ENCODE peak calls at places on chromosome 21, in seven cellular contexts. L is H9, Z is neuronal stem cell, O is IMR-90, U is mesenchymal stem cell, V is trophoblast cell, N is H1. T is an unnamed sample.

GRCh38 chr21:25838809-25839208 is 104.0 kb downstream of the GABPA start:
- DNase-seq in L (no peak), O (peak), U (no peak), Z (no peak), V (no peak), N (no peak), T (no peak)

GRCh38 chr21:30102881-30103280 is 63.7 kb downstream of the CLDN17 start:
- DNase-seq in L (no peak), Z (peak), O (no peak), U (no peak), V (no peak), N (no peak), T (no peak)

GRCh38 chr21:46411236-46411635 is 47.5 kb upstream of the DIP2A start:
- DNase-seq in N (no peak), U (no peak), L (peak), V (no peak), O (no peak), Z (no peak), T (no peak)

GRCh38 chr21:20570824-20571232 is 427.4 kb upstream of the NCAM2 start:
- DNase-seq in Z (peak), O (no peak), N (peak), L (peak), U (peak), V (no peak), T (peak)

GRCh38 chr21:21612446-21612845 is 614.2 kb downstream of the NCAM2 start:
- DNase-seq in L (peak), O (peak), U (peak), N (no peak), Z (peak), V (peak), T (peak)

GRCh38 chr21:38597436-38597835 is 99.2 kb upstream of the ERG start:
- DNase-seq in L (no peak), O (no peak), Z (no peak), V (no peak), U (peak), N (no peak), T (no peak)

GRCh38 chr21:26070121-26070520 is 100.4 kb downstream of the APP start:
- DNase-seq in O (no peak), Z (no peak), V (no peak), L (no peak), N (no peak), U (no peak), T (no peak)

GRCh38 chr21:14273736-14274538 is 58.0 kb downstream of the RBM11 start:
- DNase-seq in N (peak), L (peak), V (peak), U (no peak), O (no peak), Z (no peak), T (peak)

GRCh38 chr21:45969921-45970673 is 11.5 kb upstream of the COL6A1 start:
- DNase-seq in U (no peak), V (no peak), N (no peak), O (no peak), L (no peak), Z (no peak), T (no peak)

GRCh38 chr21:46392921-46393320 is 65.8 kb upstream of the DIP2A start:
- DNase-seq in Z (no peak), L (no peak), U (no peak), V (no peak), O (peak), N (no peak), T (no peak)

GRCh38 chr21:29403922-29404538 is 105.3 kb downstream of the BACH1 start:
- DNase-seq in Z (no peak), U (no peak), V (no peak), L (no peak), N (no peak), O (no peak), T (no peak)

GRCh38 chr21:17613242-17613676 is 558 bp upstream of the BTG3 start:
- DNase-seq in N (no peak), U (peak), Z (peak), L (no peak), O (no peak), V (no peak), T (no peak)

GRCh38 chr21:21137986-21138385 is 139.8 kb downstream of the NCAM2 start:
- DNase-seq in L (no peak), V (peak), Z (no peak), N (no peak), U (peak), O (peak), T (peak)

GRCh38 chr21:46404306-46404705 is 54.4 kb upstream of the DIP2A start:
- DNase-seq in O (no peak), L (no peak), Z (no peak), N (no peak), U (no peak), V (no peak), T (no peak)

GRCh38 chr21:45982256-45982757 is 737 bp downstream of the COL6A1 start:
- DNase-seq in U (no peak), V (no peak), O (no peak), N (peak), Z (no peak), L (no peak), T (no peak)

GRCh38 chr21:15363921-15364320 is 299.1 kb upstream of the NRIP1 start:
- DNase-seq in N (no peak), L (no peak), O (no peak), V (no peak), U (no peak), Z (no peak), T (no peak)

GRCh38 chr21:25733859-25734653 is 648 bp downstream of the ATP5PF start:
- DNase-seq in N (no peak), L (no peak), V (no peak), U (peak), Z (no peak), O (peak), T (peak)

GRCh38 chr21:30634906-30635305 is at the start of gene KRTAP20-2:
- DNase-seq in O (no peak), Z (no peak), U (no peak), N (no peak), V (no peak), L (no peak), T (no peak)

DNA sequence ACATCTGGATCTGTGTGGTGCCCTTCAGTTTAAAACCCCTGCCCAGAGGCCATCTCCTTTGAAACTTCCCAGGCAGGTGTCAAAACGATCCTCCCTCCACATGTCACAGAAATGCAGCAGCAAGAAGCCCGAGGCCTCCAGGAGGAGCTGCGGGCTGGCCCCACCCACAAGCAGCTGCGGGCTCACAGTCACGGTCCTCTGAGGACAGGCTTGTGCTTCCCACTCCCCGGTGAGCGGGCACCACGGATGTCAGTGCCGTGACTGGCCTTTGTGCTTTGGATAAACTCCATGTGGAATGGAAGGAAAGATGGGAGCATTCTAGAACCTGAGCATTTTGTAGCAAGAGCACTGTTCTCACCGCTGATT is 65.8 kb downstream of the SIK1 start:
- DNase-seq in N (no peak), V (peak), U (no peak), O (peak), L (no peak), Z (no peak), T (peak)
- H3K9ac ChIP-seq in N (no peak), V (no peak), U (peak), O (peak), L (no peak), Z (no peak), T (no peak)

GRCh38 chr21:31873696-31874599 is 1.1 kb downstream of the HUNK start:
- DNase-seq in L (peak), Z (peak), N (peak), U (peak), V (no peak), O (peak), T (peak)
- H2AK5ac ChIP-seq in L (no peak), Z (peak), N (peak), U (no peak), V (no peak), O (peak), T (no peak)

GRCh38 chr21:36909901-36910561 is 56.4 kb downstream of the HLCS start:
- DNase-seq in L (no peak), Z (no peak), U (peak), V (peak), N (no peak), O (peak), T (no peak)

GRCh38 chr21:36913247-36914169 is 53.0 kb downstream of the HLCS start:
- DNase-seq in O (peak), U (no peak), L (no peak), N (no peak), Z (no peak), V (no peak), T (no peak)

GRCh38 chr21:36910581-36911307 is 55.7 kb downstream of the HLCS start:
- DNase-seq in O (peak), Z (no peak), V (no peak), N (no peak), U (peak), L (no peak), T (no peak)

GRCh38 chr21:36908260-36908908 is 58.1 kb downstream of the HLCS start:
- DNase-seq in L (no peak), Z (no peak), V (no peak), U (peak), N (no peak), O (peak), T (no peak)

DNA sequence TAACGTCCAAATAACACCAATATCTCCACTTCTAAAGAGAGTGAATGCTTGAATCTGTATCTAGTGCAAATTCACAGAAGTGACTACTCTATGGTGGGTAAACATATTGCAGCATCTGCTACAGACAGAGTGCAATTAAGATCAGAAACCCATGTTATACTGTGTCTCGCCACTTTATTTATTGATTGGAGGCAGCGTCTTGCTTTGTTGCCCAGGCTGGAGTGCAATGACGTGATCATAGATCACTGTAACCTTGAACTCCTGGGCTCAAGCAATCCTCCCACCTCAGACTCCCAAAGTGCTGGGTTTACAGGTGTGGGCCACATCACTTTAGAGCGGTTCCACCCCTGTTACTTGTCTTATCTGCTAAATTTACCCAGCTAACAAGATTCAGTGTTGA is 57.0 kb downstream of the HLCS start:
- DNase-seq in O (peak), Z (no peak), U (peak), N (no peak), V (no peak), L (no peak), T (no peak)
- H3K9ac ChIP-seq in O (peak), Z (no peak), U (peak), N (no peak), V (no peak), L (no peak), T (no peak)

GRCh38 chr21:42493109-42494060 is 2.6 kb downstream of the RSPH1 start:
- DNase-seq in L (no peak), Z (no peak), O (no peak), N (no peak), U (no peak), V (peak), T (peak)

GRCh38 chr21:42489006-42489563 is 6.9 kb downstream of the RSPH1 start:
- DNase-seq in U (no peak), L (no peak), V (no peak), O (no peak), N (no peak), Z (no peak), T (no peak)

GRCh38 chr21:42491328-42491727 is 4.7 kb downstream of the RSPH1 start:
- DNase-seq in L (no peak), Z (no peak), U (no peak), N (no peak), V (no peak), O (no peak), T (no peak)

GRCh38 chr21:42489991-42490390 is 6.0 kb downstream of the RSPH1 start:
- DNase-seq in U (no peak), L (no peak), V (no peak), Z (no peak), N (no peak), O (no peak), T (no peak)

DNA sequence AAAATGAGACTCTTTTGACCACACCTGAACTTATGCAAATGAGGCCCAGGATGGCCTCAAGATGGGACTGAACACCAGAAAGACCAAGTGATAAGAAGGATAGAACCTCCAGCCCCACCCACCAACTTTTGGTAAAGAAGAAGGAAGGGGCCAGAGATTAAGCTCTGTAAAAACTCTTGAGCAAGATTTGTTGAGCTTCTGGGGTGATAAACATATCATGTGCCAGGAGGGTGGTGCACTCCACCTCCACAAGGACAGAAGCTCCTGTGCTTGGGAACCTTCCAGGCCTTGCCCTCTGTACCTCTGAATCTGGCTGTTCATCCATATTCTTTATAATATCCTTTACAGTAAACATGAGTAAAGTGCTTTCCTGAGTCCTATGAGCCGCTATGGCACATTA is 5.3 kb downstream of the RSPH1 start:
- DNase-seq in N (no peak), Z (no peak), U (no peak), L (no peak), O (no peak), V (no peak), T (no peak)
- H2AK5ac ChIP-seq in N (no peak), Z (no peak), U (no peak), L (no peak), O (no peak), V (no peak), T (no peak)

GRCh38 chr21:33434770-33435360 is 31.7 kb downstream of the IFNGR2 start:
- DNase-seq in N (no peak), V (no peak), Z (no peak), U (peak), L (no peak), O (peak), T (no peak)

GRCh38 chr21:33432496-33432895 is 29.3 kb downstream of the IFNGR2 start:
- DNase-seq in V (no peak), O (no peak), U (no peak), L (no peak), N (no peak), Z (no peak), T (no peak)

GRCh38 chr21:33433425-33434114 is 30.4 kb downstream of the IFNGR2 start:
- DNase-seq in L (no peak), N (no peak), V (no peak), O (no peak), Z (no peak), U (no peak), T (no peak)

GRCh38 chr21:33430858-33431257 is 27.6 kb downstream of the IFNGR2 start:
- DNase-seq in V (no peak), N (no peak), L (no peak), Z (no peak), U (no peak), O (no peak), T (no peak)

DNA sequence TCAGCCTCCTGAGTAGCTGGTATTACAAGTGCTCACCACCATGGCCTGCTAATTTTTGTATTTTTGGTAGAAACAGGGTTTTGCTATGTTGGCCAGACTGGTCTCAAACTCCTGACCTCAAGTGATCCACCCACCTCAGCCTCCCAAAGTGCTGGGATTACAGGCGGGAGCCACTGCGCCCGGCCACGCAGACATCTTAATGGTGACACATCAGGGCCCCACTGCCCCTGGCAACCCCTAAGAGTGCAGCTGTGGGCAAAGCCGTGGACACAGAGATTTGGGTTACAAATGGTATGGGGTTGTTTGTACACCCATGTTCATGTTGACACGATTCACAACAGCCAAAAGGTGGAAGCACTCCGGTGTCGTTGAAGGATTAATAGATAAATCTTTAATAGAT is 29.8 kb downstream of the IFNGR2 start:
- DNase-seq in U (no peak), N (no peak), L (no peak), O (no peak), V (no peak), Z (no peak), T (no peak)
- H3K9ac ChIP-seq in U (no peak), N (no peak), L (no peak), O (no peak), V (no peak), Z (no peak), T (no peak)

GRCh38 chr21:19458295-19458694 is 1054.7 kb upstream of the TMPRSS15 start:
- DNase-seq in Z (no peak), L (no peak), O (no peak), N (no peak), V (no peak), U (no peak), T (no peak)
- H2AK5ac ChIP-seq in Z (no peak), L (no peak), O (no peak), N (no peak), V (no peak), U (no peak), T (no peak)

GRCh38 chr21:44870748-44871495 is 2.6 kb downstream of the PTTG1IP start:
- DNase-seq in N (no peak), U (peak), V (no peak), O (no peak), Z (no peak), L (no peak), T (no peak)
- H3K9ac ChIP-seq in N (no peak), U (peak), V (no peak), O (peak), Z (no peak), L (no peak), T (peak)

T was measured in mesendoderm.